ENCODE peak calls at places on chromosomes 5 and 9, in ten cellular contexts. N is fibroblast of lung; O is A549; B is CD8-positive, alpha-beta memory T cell; E is WERI-Rb-1; M is ovary; I is GM23248; R is right cardiac atrium; F is neural progenitor cell; S is brain microvascular endothelial cell. Q is an unnamed sample.

GRCh38 chr5:62633243-62633642 is 54.6 kb downstream of the LRRC70 start:
- DNase-seq in N (no peak), O (no peak), B (no peak), E (no peak), M (no peak), I (no peak), R (no peak), F (no peak), S (no peak), Q (no peak)

GRCh38 chr5:140926903-140927573 is 939 bp downstream of the PCDHAC1 start:
- DNase-seq in N (peak), O (peak), B (no peak), E (no peak), M (peak), I (peak), R (peak), F (peak), S (no peak), Q (no peak)

GRCh38 chr5:147472669-147473131 is 37.2 kb downstream of the DPYSL3 start:
- DNase-seq in N (no peak), O (no peak), B (no peak), E (no peak), M (no peak), I (no peak), R (no peak), F (no peak), S (no peak), Q (no peak)

GRCh38 chr9:85741112-85741874 is 461 bp downstream of the AGTPBP1 start:
- DNase-seq in N (peak), O (peak), B (peak), E (peak), M (no peak), I (peak), R (no peak), F (peak), S (no peak), Q (peak)

GRCh38 chr5:150114102-150114641 is 27.8 kb upstream of the CSF1R start:
- DNase-seq in N (no peak), O (no peak), B (no peak), E (no peak), M (no peak), I (no peak), R (peak), F (peak), S (no peak), Q (no peak)

GRCh38 chr9:131656356-131657030 is 83.4 kb downstream of the RAPGEF1 start:
- DNase-seq in N (no peak), O (no peak), B (peak), E (no peak), M (no peak), I (no peak), R (peak), F (no peak), S (no peak), Q (peak)

GRCh38 chr5:103466494-103466893 is 96.1 kb downstream of the NUDT12 start:
- DNase-seq in N (peak), O (peak), B (no peak), E (no peak), M (no peak), I (peak), R (no peak), F (no peak), S (peak), Q (no peak)

GRCh38 chr5:150487199-150488061 is 20.5 kb upstream of the NDST1 start:
- DNase-seq in N (no peak), O (peak), B (no peak), E (peak), M (no peak), I (peak), R (peak), F (no peak), S (no peak), Q (no peak)

GRCh38 chr5:424259-425110 is 18.5 kb upstream of the EXOC3 start:
- DNase-seq in N (peak), O (no peak), B (no peak), E (no peak), M (peak), I (peak), R (no peak), F (no peak), S (no peak), Q (no peak)

GRCh38 chr5:119022017-119022745 is 33.8 kb upstream of the DTWD2 start:
- DNase-seq in N (peak), O (peak), B (no peak), E (no peak), M (no peak), I (peak), R (no peak), F (peak), S (peak), Q (no peak)

GRCh38 chr9:76419782-76420380 is 25.7 kb upstream of the RFK start:
- DNase-seq in N (no peak), O (peak), B (no peak), E (no peak), M (no peak), I (peak), R (no peak), F (peak), S (no peak), Q (no peak)

GRCh38 chr5:80916661-80917060 is 43.5 kb upstream of the RASGRF2 start:
- DNase-seq in N (no peak), O (no peak), B (no peak), E (no peak), M (no peak), I (no peak), R (no peak), F (no peak), S (no peak), Q (no peak)

GRCh38 chr5:4700082-4700481 is 440.0 kb upstream of the ADAMTS16 start:
- DNase-seq in N (peak), O (peak), B (no peak), E (peak), M (no peak), I (peak), R (peak), F (peak), S (peak), Q (no peak)

GRCh38 chr9:130847306-130848217 is 12.5 kb downstream of the ABL1 start:
- DNase-seq in N (peak), O (peak), B (no peak), E (no peak), M (peak), I (peak), R (peak), F (peak), S (peak), Q (no peak)

GRCh38 chr9:128077847-128078503 is 9.9 kb downstream of the SLC25A25 start:
- DNase-seq in N (peak), O (no peak), B (no peak), E (no peak), M (no peak), I (no peak), R (no peak), F (no peak), S (no peak), Q (no peak)

GRCh38 chr5:143536364-143536763 is 132.9 kb upstream of the NR3C1 start:
- DNase-seq in N (peak), O (peak), B (no peak), E (no peak), M (no peak), I (peak), R (no peak), F (no peak), S (peak), Q (no peak)

GRCh38 chr9:85740821-85741111 is 988 bp downstream of the AGTPBP1 start:
- DNase-seq in N (no peak), O (no peak), B (no peak), E (no peak), M (no peak), I (no peak), R (no peak), F (no peak), S (peak), Q (no peak)

GRCh38 chr9:136994180-136994884 is 2.0 kb downstream of the CLIC3 start:
- DNase-seq in N (no peak), O (no peak), B (no peak), E (no peak), M (no peak), I (no peak), R (peak), F (no peak), S (no peak), Q (no peak)

GRCh38 chr9:11319477-11320060 is 706.8 kb upstream of the PTPRD start:
- DNase-seq in N (peak), O (peak), B (no peak), E (peak), M (no peak), I (peak), R (no peak), F (peak), S (peak), Q (no peak)

GRCh38 chr5:68214472-68215207 is 916 bp upstream of the PIK3R1 start:
- DNase-seq in N (no peak), O (peak), B (no peak), E (no peak), M (no peak), I (peak), R (peak), F (peak), S (no peak), Q (no peak)

GRCh38 chr5:68215208-68215887 is at the start of gene PIK3R1:
- DNase-seq in N (peak), O (peak), B (peak), E (peak), M (peak), I (peak), R (peak), F (peak), S (peak), Q (peak)

GRCh38 chr5:68217476-68217984 is 2.0 kb downstream of the PIK3R1 start:
- DNase-seq in N (peak), O (no peak), B (no peak), E (no peak), M (no peak), I (peak), R (no peak), F (peak), S (no peak), Q (no peak)

GRCh38 chr5:68216737-68217231 is 1.2 kb downstream of the PIK3R1 start:
- DNase-seq in N (peak), O (no peak), B (no peak), E (no peak), M (no peak), I (peak), R (no peak), F (peak), S (peak), Q (no peak)

DNA sequence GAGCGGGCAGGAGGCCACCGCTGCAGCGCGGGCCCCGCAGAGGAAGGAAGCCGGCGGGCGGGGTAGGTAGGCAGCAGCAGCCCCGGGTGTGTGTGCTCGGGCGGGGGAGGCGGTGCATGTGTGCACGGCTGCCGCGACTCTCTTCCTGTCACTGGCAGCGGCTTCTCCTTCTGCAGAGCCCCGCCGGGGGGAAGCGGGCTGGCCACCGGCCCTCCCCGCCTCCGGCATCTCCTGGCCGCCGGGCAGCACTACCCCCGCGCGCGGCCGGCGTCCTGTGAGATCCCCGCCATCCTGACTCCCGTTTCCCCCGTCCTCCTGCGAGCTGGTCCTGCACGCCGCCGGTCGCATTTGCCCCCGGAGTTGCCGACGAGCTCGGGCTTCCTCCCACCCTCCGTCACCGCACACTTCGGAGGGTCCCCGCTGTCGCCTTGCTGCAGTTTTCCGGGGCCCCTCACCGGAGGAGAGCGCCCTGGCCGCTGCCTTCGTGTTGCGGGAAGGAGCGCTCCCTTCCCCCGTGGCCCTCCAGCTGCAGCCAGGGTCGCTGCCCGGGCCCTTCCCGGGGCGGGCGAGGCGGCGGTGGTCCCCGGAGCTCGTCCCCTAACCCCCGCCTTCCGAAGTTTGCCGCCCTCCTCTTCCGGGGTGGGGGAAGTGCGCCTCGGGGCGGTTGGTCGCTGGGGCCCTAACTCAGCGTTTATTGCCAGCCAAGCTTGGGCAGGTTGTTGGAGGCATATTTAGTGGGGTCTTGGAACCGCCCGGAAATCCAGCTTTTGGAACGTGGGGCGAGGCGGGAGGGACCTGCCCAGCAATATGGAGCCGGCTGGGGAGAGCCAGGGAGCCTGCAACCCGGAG is 556 bp downstream of the PIK3R1 start:
- DNase-seq in N (peak), O (peak), B (peak), E (peak), M (peak), I (peak), R (peak), F (peak), S (no peak), Q (peak)
- H3K27ac ChIP-seq in N (peak), O (peak), B (peak), E (peak), M (peak), I (peak), R (peak), F (peak), S (peak), Q (peak)

GRCh38 chr5:20523099-20523498 is 535.1 kb upstream of the CDH18 start:
- DNase-seq in N (no peak), O (no peak), B (no peak), E (no peak), M (no peak), I (no peak), R (no peak), F (no peak), S (no peak), Q (no peak)

GRCh38 chr5:20528471-20528870 is 540.5 kb upstream of the CDH18 start:
- DNase-seq in N (no peak), O (no peak), B (no peak), E (no peak), M (no peak), I (no peak), R (no peak), F (no peak), S (no peak), Q (no peak)

DNA sequence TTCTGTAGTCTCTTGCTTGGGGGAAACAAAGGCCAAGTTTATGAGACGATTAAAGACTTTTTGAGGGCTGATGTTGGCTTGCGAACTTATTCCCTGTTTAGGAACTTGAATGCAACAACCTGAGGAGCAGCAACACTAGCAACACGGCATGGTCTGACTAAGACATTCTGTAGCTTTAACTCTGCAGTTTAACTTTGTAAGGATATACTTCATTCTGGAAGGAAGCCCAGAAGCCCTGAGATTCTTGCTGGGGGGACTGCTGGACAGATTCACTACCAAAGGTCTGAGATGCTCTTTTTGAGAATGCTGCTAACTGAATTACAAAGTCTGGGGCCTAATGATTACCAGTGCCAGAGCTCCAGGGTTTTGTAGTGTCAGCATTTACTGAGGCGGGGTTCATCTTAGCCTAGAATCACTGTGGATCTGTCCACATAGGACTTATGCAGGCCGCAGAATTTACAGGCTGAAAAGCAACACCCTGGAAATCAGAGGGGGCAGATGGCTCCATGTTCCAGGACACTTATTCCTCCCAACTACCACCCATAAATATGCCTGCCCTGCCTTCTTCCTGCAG is 537.0 kb upstream of the CDH18 start:
- DNase-seq in N (peak), O (no peak), B (no peak), E (no peak), M (no peak), I (no peak), R (no peak), F (no peak), S (no peak), Q (no peak)
- H3K27ac ChIP-seq in N (no peak), O (no peak), B (no peak), E (no peak), M (no peak), I (no peak), R (no peak), F (no peak), S (no peak), Q (no peak)

GRCh38 chr5:177469061-177469628 is 4.3 kb downstream of the DBN1 start:
- DNase-seq in N (peak), O (no peak), B (no peak), E (no peak), M (no peak), I (peak), R (peak), F (peak), S (peak), Q (no peak)
- H3K27ac ChIP-seq in N (peak), O (no peak), B (no peak), E (no peak), M (no peak), I (peak), R (no peak), F (peak), S (no peak), Q (no peak)

DNA sequence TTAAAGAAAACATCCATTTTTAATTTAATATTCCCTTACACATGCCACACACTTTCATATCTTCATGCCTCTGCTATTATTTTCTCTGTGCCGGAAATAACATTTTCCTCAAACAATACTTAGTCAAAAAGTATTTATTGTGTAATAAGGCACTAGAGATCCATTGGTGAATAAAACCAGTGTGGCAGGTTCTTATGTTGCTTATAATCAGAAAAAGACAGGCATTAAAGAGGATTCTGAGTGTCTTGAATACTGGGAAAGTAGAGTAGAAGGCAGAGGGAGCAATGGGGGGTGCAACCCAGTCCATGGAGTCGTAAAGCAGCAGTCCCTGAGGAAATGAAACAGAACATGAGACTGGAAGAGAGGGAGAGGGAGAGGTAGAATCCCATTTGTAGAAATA is 37.7 kb upstream of the GRAMD2B start:
- DNase-seq in N (no peak), O (no peak), B (no peak), E (no peak), M (no peak), I (peak), R (no peak), F (no peak), S (no peak), Q (no peak)
- H3K27ac ChIP-seq in N (peak), O (no peak), B (no peak), E (no peak), M (no peak), I (peak), R (no peak), F (no peak), S (peak), Q (no peak)

GRCh38 chr5:32228816-32229215 is 54.7 kb upstream of the GOLPH3 start:
- DNase-seq in N (no peak), O (no peak), B (no peak), E (no peak), M (no peak), I (no peak), R (no peak), F (no peak), S (no peak), Q (no peak)

GRCh38 chr5:32225445-32225844 is 51.3 kb upstream of the GOLPH3 start:
- DNase-seq in N (peak), O (peak), B (no peak), E (no peak), M (no peak), I (peak), R (no peak), F (no peak), S (peak), Q (no peak)

GRCh38 chr5:32229586-32229985 is 55.5 kb upstream of the GOLPH3 start:
- DNase-seq in N (no peak), O (no peak), B (no peak), E (no peak), M (no peak), I (no peak), R (no peak), F (no peak), S (no peak), Q (no peak)

GRCh38 chr5:32222723-32223470 is 48.8 kb upstream of the GOLPH3 start:
- DNase-seq in N (no peak), O (no peak), B (no peak), E (no peak), M (no peak), I (no peak), R (no peak), F (no peak), S (no peak), Q (no peak)

DNA sequence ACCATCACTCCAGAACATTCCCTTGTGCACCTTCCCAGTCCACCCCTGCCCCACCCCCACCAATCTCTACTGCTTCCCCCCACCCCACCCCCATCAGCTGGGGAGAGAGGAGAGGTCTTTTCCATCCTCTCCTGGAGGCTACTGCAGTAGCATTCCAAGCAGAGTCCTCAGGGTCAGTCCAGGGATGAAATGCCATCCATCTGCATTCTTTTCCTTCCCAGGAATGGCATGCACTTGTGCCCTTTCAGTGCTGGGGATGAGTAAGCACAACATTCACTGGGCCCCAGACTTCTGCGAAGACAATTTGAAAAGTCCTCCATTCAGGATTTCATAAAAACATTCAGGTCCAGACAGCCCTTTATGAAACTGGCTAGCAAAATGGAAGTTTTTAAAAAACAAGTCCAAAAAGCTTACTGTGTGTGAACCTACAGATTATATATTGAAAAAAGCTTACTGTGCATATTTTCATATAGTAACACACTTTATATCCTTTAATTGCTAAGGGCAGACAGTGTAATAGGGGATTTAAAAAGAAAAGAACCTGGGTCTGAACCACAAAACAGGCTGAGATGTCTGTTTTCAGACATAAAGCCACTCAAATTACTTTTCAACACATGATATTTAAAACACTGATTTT is 50.0 kb upstream of the GOLPH3 start:
- DNase-seq in N (peak), O (peak), B (no peak), E (no peak), M (no peak), I (peak), R (no peak), F (peak), S (peak), Q (no peak)
- H3K27ac ChIP-seq in N (no peak), O (peak), B (no peak), E (no peak), M (no peak), I (peak), R (peak), F (no peak), S (no peak), Q (no peak)

Q was measured in naive thymus-derived CD4-positive, alpha-beta T cell.